ENCODE peak calls at places on chromosomes 12 and 14, in ten cellular contexts. Z, G, D, K, Q, I, L, R, B and E are unnamed samples.

GRCh38 chr12:10190558-10191388 is 11.9 kb downstream of the TMEM52B start:
- DNase-seq in Z (peak; percentile 19), R (peak; percentile 57), Q (peak; percentile 59), I (peak; percentile 48), K (peak; percentile 67), L (peak; percentile 66), G (peak; percentile 82), D (peak; percentile 65), B (peak; percentile 34), E (peak; percentile 79)

GRCh38 chr14:95507174-95507573 is 9.3 kb downstream of the SYNE3 start:
- DNase-seq in G (peak; percentile 98), D (no peak), B (peak; percentile 64), L (peak; percentile 68), Q (no peak), R (peak; percentile 97), K (no peak), Z (no peak), I (no peak), E (no peak)

GRCh38 chr14:61256826-61257468 is 24.2 kb downstream of the TMEM30B start:
- DNase-seq in Z (no peak), B (no peak), D (no peak), I (no peak), G (no peak), L (no peak), R (no peak), Q (no peak), K (no peak), E (no peak)

GRCh38 chr12:90481748-90482147 is 473.2 kb downstream of the CCER1 start:
- DNase-seq in D (no peak), I (no peak), R (no peak), K (no peak), L (no peak), Z (no peak), G (no peak), Q (no peak), B (no peak), E (no peak)

GRCh38 chr12:84912191-84913142 is at the start of gene SLC6A15:
- DNase-seq in Q (peak; percentile 40), K (peak; percentile 31), B (no peak), G (no peak), Z (no peak), R (peak; percentile 74), D (peak; percentile 94), L (no peak), I (peak; percentile 87), E (peak; percentile 94)

GRCh38 chr14:62097824-62098223 is 335.6 kb downstream of the SNAPC1 start:
- DNase-seq in D (no peak), Q (no peak), Z (no peak), B (no peak), G (no peak), L (no peak), I (no peak), R (no peak), K (no peak), E (no peak)

GRCh38 chr12:66242261-66242760 is 53.3 kb downstream of the IRAK3 start:
- DNase-seq in G (no peak), L (no peak), D (no peak), Z (no peak), R (no peak), B (no peak), K (no peak), I (no peak), Q (no peak), E (no peak)

GRCh38 chr14:87179936-87180335 is 813.0 kb downstream of the GALC start:
- DNase-seq in Q (no peak), I (no peak), K (no peak), R (peak; percentile 20), D (no peak), B (no peak), Z (no peak), L (no peak), G (no peak), E (no peak)

GRCh38 chr14:57418999-57419398 is 28.6 kb downstream of the NAA30 start:
- DNase-seq in L (no peak), D (no peak), Q (no peak), K (no peak), R (no peak), B (no peak), G (no peak), Z (no peak), I (no peak), E (no peak)

GRCh38 chr12:80033457-80033856 is 65.9 kb upstream of the OTOGL start:
- DNase-seq in B (no peak), L (no peak), G (peak; percentile 89), Z (no peak), R (peak; percentile 90), Q (no peak), K (no peak), I (no peak), D (no peak), E (no peak)

GRCh38 chr12:10941916-10942607 is 3.0 kb upstream of the TAS2R14 start:
- DNase-seq in B (no peak), L (peak; percentile 34), R (peak; percentile 47), Q (no peak), K (peak; percentile 20), I (peak; percentile 24), Z (no peak), D (no peak), G (peak; percentile 77), E (no peak)

GRCh38 chr12:107983871-107984480 is 145.1 kb upstream of the WSCD2 start:
- DNase-seq in B (no peak), Z (no peak), D (no peak), L (no peak), G (peak; percentile 45), I (no peak), R (no peak), K (no peak), Q (no peak), E (no peak)